ENCODE peak calls at places on chromosomes 6 and 20, in eight cellular contexts. One of them, this sample, is unnamed. For H3K4me1, the result is how much of the 10 kb centered on the place peaks cover.

GRCh38 chr6:152271681-152272464 is 365.3 kb downstream of the SYNE1 start:
- DNase-seq in upper lobe of right lung: no peak
- DNase-seq in gastrocnemius medialis: no peak
- DNase-seq in IMR-90: peak
- DNase-seq in Peyer's patch: no peak
- DNase-seq in Panc1: no peak
- DNase-seq in psoas muscle: no peak
- DNase-seq in mammary epithelial cell: peak
- DNase-seq in this sample: no peak

GRCh38 chr6:16486661-16487060 is 248.3 kb downstream of the GMPR start:
- DNase-seq in upper lobe of right lung: no peak
- DNase-seq in gastrocnemius medialis: no peak
- DNase-seq in IMR-90: no peak
- DNase-seq in Peyer's patch: peak
- DNase-seq in Panc1: no peak
- DNase-seq in psoas muscle: no peak
- DNase-seq in mammary epithelial cell: no peak
- DNase-seq in this sample: no peak

GRCh38 chr6:71419217-71419953 is 130.8 kb downstream of the OGFRL1 start:
- DNase-seq in upper lobe of right lung: peak
- DNase-seq in gastrocnemius medialis: no peak
- DNase-seq in IMR-90: peak
- DNase-seq in Peyer's patch: no peak
- DNase-seq in Panc1: no peak
- DNase-seq in psoas muscle: no peak
- DNase-seq in mammary epithelial cell: no peak
- DNase-seq in this sample: peak

GRCh38 chr6:35776364-35777215 is at the start of gene CLPSL2:
- DNase-seq in upper lobe of right lung: peak
- DNase-seq in gastrocnemius medialis: no peak
- DNase-seq in IMR-90: no peak
- DNase-seq in Peyer's patch: peak
- DNase-seq in Panc1: no peak
- DNase-seq in psoas muscle: no peak
- DNase-seq in mammary epithelial cell: no peak
- DNase-seq in this sample: peak

GRCh38 chr20:382291-383115 is 1.9 kb downstream of the TRIB3 start:
- DNase-seq in upper lobe of right lung: no peak
- DNase-seq in gastrocnemius medialis: no peak
- DNase-seq in IMR-90: no peak
- DNase-seq in Peyer's patch: no peak
- DNase-seq in Panc1: no peak
- DNase-seq in psoas muscle: no peak
- DNase-seq in mammary epithelial cell: peak
- DNase-seq in this sample: no peak

GRCh38 chr6:46323312-46323965 is 152.7 kb upstream of the ENPP5 start:
- DNase-seq in upper lobe of right lung: no peak
- DNase-seq in gastrocnemius medialis: no peak
- DNase-seq in IMR-90: peak
- DNase-seq in Peyer's patch: no peak
- DNase-seq in Panc1: no peak
- DNase-seq in psoas muscle: no peak
- DNase-seq in mammary epithelial cell: peak
- DNase-seq in this sample: no peak

GRCh38 chr6:73710470-73710869 is 14.5 kb downstream of the CD109 start:
- DNase-seq in upper lobe of right lung: no peak
- DNase-seq in gastrocnemius medialis: no peak
- DNase-seq in IMR-90: peak
- DNase-seq in Peyer's patch: no peak
- DNase-seq in Panc1: no peak
- DNase-seq in psoas muscle: no peak
- DNase-seq in mammary epithelial cell: peak
- DNase-seq in this sample: no peak

GRCh38 chr6:125808060-125808459 is 17.3 kb downstream of the NCOA7 start:
- DNase-seq in upper lobe of right lung: no peak
- DNase-seq in gastrocnemius medialis: no peak
- DNase-seq in IMR-90: no peak
- DNase-seq in Peyer's patch: no peak
- DNase-seq in Panc1: no peak
- DNase-seq in psoas muscle: no peak
- DNase-seq in mammary epithelial cell: no peak
- DNase-seq in this sample: no peak

GRCh38 chr6:56668158-56668557 is 25.5 kb upstream of the DST start:
- DNase-seq in upper lobe of right lung: no peak
- DNase-seq in gastrocnemius medialis: no peak
- DNase-seq in IMR-90: no peak
- DNase-seq in Peyer's patch: no peak
- DNase-seq in Panc1: no peak
- DNase-seq in psoas muscle: no peak
- DNase-seq in mammary epithelial cell: peak
- DNase-seq in this sample: no peak

GRCh38 chr20:11267131-11267761 is 593.4 kb upstream of the JAG1 start:
- DNase-seq in upper lobe of right lung: no peak
- DNase-seq in gastrocnemius medialis: no peak
- DNase-seq in IMR-90: peak
- DNase-seq in Peyer's patch: no peak
- DNase-seq in Panc1: peak
- DNase-seq in psoas muscle: peak
- DNase-seq in mammary epithelial cell: peak
- DNase-seq in this sample: no peak

GRCh38 chr6:63316113-63316512 is 3.7 kb downstream of the LGSN start:
- DNase-seq in upper lobe of right lung: no peak
- DNase-seq in gastrocnemius medialis: no peak
- DNase-seq in IMR-90: no peak
- DNase-seq in Peyer's patch: no peak
- DNase-seq in Panc1: no peak
- DNase-seq in psoas muscle: no peak
- DNase-seq in mammary epithelial cell: no peak
- DNase-seq in this sample: no peak

GRCh38 chr6:28258877-28259777 is at the start of gene NKAPL:
- DNase-seq in upper lobe of right lung: peak
- DNase-seq in gastrocnemius medialis: peak
- DNase-seq in IMR-90: peak
- DNase-seq in Peyer's patch: peak
- DNase-seq in Panc1: no peak
- DNase-seq in psoas muscle: peak
- DNase-seq in mammary epithelial cell: peak
- DNase-seq in this sample: peak

GRCh38 chr20:507933-508332 is 35.7 kb downstream of the CSNK2A1 start:
- DNase-seq in upper lobe of right lung: no peak
- DNase-seq in gastrocnemius medialis: no peak
- DNase-seq in IMR-90: peak
- DNase-seq in Peyer's patch: no peak
- DNase-seq in Panc1: no peak
- DNase-seq in psoas muscle: no peak
- DNase-seq in mammary epithelial cell: no peak
- DNase-seq in this sample: no peak

GRCh38 chr6:52415917-52416628 is 4.1 kb upstream of the EFHC1 start:
- DNase-seq in upper lobe of right lung: no peak
- DNase-seq in gastrocnemius medialis: no peak
- DNase-seq in IMR-90: peak
- DNase-seq in Peyer's patch: no peak
- DNase-seq in Panc1: no peak
- DNase-seq in psoas muscle: no peak
- DNase-seq in mammary epithelial cell: no peak
- DNase-seq in this sample: no peak

GRCh38 chr20:32737371-32738223 is 5.7 kb downstream of the COMMD7 start:
- DNase-seq in upper lobe of right lung: no peak
- DNase-seq in gastrocnemius medialis: no peak
- DNase-seq in IMR-90: peak
- DNase-seq in Peyer's patch: no peak
- DNase-seq in Panc1: no peak
- DNase-seq in psoas muscle: no peak
- DNase-seq in mammary epithelial cell: peak
- DNase-seq in this sample: no peak

DNA sequence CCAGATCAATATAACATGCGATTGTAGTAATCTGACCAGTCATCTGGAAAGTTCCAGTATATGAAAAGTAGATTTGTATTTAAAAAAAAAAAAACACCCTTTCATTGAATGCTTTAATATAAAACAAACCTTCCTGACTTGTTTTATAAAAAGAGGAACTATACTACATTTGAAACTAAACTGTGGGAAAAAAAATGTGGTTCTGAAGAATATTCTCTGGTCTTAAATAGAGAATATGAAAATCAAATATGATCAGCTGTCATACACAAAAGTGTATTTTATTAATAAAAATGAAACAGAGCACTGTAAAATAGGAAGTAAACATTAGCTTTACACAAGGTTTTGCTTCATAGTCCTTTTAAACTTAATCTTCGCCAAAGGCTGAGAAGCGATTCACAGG is 25.3 kb upstream of the CD83 start:
- DNase-seq in upper lobe of right lung: no peak
- DNase-seq in gastrocnemius medialis: no peak
- DNase-seq in IMR-90: no peak
- DNase-seq in Peyer's patch: no peak
- DNase-seq in Panc1: no peak
- DNase-seq in psoas muscle: no peak
- DNase-seq in mammary epithelial cell: no peak
- DNase-seq in this sample: no peak
- H3K4me1 ChIP-seq in upper lobe of right lung: under half
- H3K4me1 ChIP-seq in gastrocnemius medialis: under half
- H3K4me1 ChIP-seq in IMR-90: under half
- H3K4me1 ChIP-seq in Peyer's patch: under half
- H3K4me1 ChIP-seq in Panc1: under half
- H3K4me1 ChIP-seq in psoas muscle: under half
- H3K4me1 ChIP-seq in mammary epithelial cell: under half
- H3K4me1 ChIP-seq in this sample: under half

GRCh38 chr6:11236351-11236750 is 3.9 kb upstream of the NEDD9 start:
- DNase-seq in upper lobe of right lung: no peak
- DNase-seq in gastrocnemius medialis: no peak
- DNase-seq in IMR-90: no peak
- DNase-seq in Peyer's patch: no peak
- DNase-seq in Panc1: no peak
- DNase-seq in psoas muscle: no peak
- DNase-seq in mammary epithelial cell: no peak
- DNase-seq in this sample: no peak
- H3K27ac ChIP-seq in upper lobe of right lung: peak
- H3K27ac ChIP-seq in gastrocnemius medialis: no peak
- H3K27ac ChIP-seq in IMR-90: no peak
- H3K27ac ChIP-seq in Peyer's patch: no peak
- H3K27ac ChIP-seq in Panc1: no peak
- H3K27ac ChIP-seq in psoas muscle: no peak
- H3K27ac ChIP-seq in mammary epithelial cell: no peak
- H3K27ac ChIP-seq in this sample: peak

DNA sequence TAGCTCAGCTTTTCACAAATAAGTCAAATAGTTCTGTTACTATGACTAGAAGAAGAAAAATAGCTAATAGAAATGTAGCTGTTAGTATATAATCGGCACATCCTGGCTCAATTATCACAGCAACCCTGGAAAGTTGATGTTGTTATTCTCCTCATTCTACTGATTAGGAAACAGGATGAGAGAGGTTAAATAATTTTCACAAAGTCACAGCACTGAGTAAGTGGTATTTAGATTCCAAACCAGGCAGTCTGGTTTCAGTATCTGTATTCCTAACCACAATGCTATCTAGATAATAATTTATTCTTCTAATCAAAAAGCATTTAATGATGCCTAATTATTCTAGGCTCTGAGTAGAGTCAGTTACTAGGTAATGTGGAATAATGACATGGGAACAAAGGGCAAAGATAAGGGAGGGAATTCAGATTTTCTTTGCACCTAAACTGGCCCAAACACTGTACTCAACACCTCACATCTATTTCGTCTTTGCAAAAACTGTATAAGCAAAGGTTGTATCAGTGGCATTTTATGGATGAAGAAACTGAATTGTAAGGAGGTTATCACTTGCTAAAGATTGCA is 51.3 kb downstream of the PDE7B start:
- DNase-seq in upper lobe of right lung: no peak
- DNase-seq in gastrocnemius medialis: no peak
- DNase-seq in IMR-90: no peak
- DNase-seq in Peyer's patch: no peak
- DNase-seq in Panc1: no peak
- DNase-seq in psoas muscle: no peak
- DNase-seq in mammary epithelial cell: no peak
- DNase-seq in this sample: no peak
- H3K4me3 ChIP-seq in upper lobe of right lung: no peak
- H3K4me3 ChIP-seq in gastrocnemius medialis: no peak
- H3K4me3 ChIP-seq in IMR-90: no peak
- H3K4me3 ChIP-seq in Peyer's patch: no peak
- H3K4me3 ChIP-seq in Panc1: no peak
- H3K4me3 ChIP-seq in psoas muscle: no peak
- H3K4me3 ChIP-seq in mammary epithelial cell: no peak
- H3K4me3 ChIP-seq in this sample: no peak

DNA sequence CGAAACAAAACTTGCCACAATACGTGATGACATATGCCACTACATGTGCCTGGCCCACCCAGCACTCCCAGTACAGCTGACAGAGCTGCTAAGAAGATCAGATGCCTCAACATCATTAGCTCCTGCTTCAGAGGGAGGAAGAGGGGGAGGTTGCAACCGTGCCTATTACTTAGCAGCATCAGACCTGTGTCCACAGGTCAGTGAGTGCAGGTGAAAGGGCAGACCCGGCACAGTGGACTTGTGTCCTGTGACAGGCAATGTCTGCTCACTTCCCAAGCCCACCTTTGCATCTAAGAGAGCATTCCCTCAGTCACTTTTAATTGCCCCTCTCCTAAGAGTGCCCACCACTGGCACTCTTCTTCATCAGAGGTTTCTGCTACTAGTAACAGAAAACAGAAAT is 9.4 kb upstream of the COL12A1 start:
- DNase-seq in upper lobe of right lung: no peak
- DNase-seq in gastrocnemius medialis: no peak
- DNase-seq in IMR-90: no peak
- DNase-seq in Peyer's patch: no peak
- DNase-seq in Panc1: no peak
- DNase-seq in psoas muscle: no peak
- DNase-seq in mammary epithelial cell: no peak
- DNase-seq in this sample: no peak
- H3K4me1 ChIP-seq in upper lobe of right lung: under half
- H3K4me1 ChIP-seq in gastrocnemius medialis: under half
- H3K4me1 ChIP-seq in IMR-90: under half
- H3K4me1 ChIP-seq in Peyer's patch: under half
- H3K4me1 ChIP-seq in Panc1: under half
- H3K4me1 ChIP-seq in psoas muscle: under half
- H3K4me1 ChIP-seq in mammary epithelial cell: under half
- H3K4me1 ChIP-seq in this sample: under half

GRCh38 chr6:106439459-106439858 is 78.9 kb downstream of the CRYBG1 start:
- DNase-seq in upper lobe of right lung: no peak
- DNase-seq in gastrocnemius medialis: no peak
- DNase-seq in IMR-90: no peak
- DNase-seq in Peyer's patch: no peak
- DNase-seq in Panc1: no peak
- DNase-seq in psoas muscle: no peak
- DNase-seq in mammary epithelial cell: peak
- DNase-seq in this sample: no peak
- H3K27ac ChIP-seq in upper lobe of right lung: no peak
- H3K27ac ChIP-seq in gastrocnemius medialis: no peak
- H3K27ac ChIP-seq in IMR-90: no peak
- H3K27ac ChIP-seq in Peyer's patch: no peak
- H3K27ac ChIP-seq in Panc1: no peak
- H3K27ac ChIP-seq in psoas muscle: no peak
- H3K27ac ChIP-seq in mammary epithelial cell: peak
- H3K27ac ChIP-seq in this sample: no peak

GRCh38 chr20:64041781-64042771 is 6.1 kb downstream of the C20orf204 start:
- DNase-seq in upper lobe of right lung: no peak
- DNase-seq in gastrocnemius medialis: no peak
- DNase-seq in IMR-90: no peak
- DNase-seq in Peyer's patch: no peak
- DNase-seq in Panc1: no peak
- DNase-seq in psoas muscle: no peak
- DNase-seq in mammary epithelial cell: no peak
- DNase-seq in this sample: no peak
- H3K4me3 ChIP-seq in upper lobe of right lung: peak
- H3K4me3 ChIP-seq in gastrocnemius medialis: peak
- H3K4me3 ChIP-seq in IMR-90: peak
- H3K4me3 ChIP-seq in Peyer's patch: peak
- H3K4me3 ChIP-seq in Panc1: peak
- H3K4me3 ChIP-seq in psoas muscle: peak
- H3K4me3 ChIP-seq in mammary epithelial cell: peak
- H3K4me3 ChIP-seq in this sample: peak

This sample was measured in pancreas.